ENCODE peak calls at places on chromosomes 16 and 17, in nine cellular contexts. One of them, this sample, is unnamed.

GRCh38 chr17:36082062-36082461 is 7.9 kb downstream of the CCL3 start:
- DNase-seq in PC-3: no peak
- DNase-seq in HCT116: no peak
- DNase-seq in heart left ventricle: no peak
- DNase-seq in breast epithelium: no peak
- DNase-seq in thoracic aorta: no peak
- DNase-seq in adrenal gland: no peak
- DNase-seq in DND-41: no peak
- DNase-seq in GM23338: no peak
- DNase-seq in this sample: no peak

GRCh38 chr17:6660765-6661463 is 9.4 kb downstream of the C17orf100 start:
- DNase-seq in PC-3: no peak
- DNase-seq in HCT116: no peak
- DNase-seq in heart left ventricle: no peak
- DNase-seq in breast epithelium: peak; percentile 15
- DNase-seq in thoracic aorta: no peak
- DNase-seq in adrenal gland: no peak
- DNase-seq in DND-41: no peak
- DNase-seq in GM23338: no peak
- DNase-seq in this sample: no peak

GRCh38 chr16:88780100-88781062 is 4.6 kb downstream of the PIEZO1 start:
- DNase-seq in PC-3: no peak
- DNase-seq in HCT116: no peak
- DNase-seq in heart left ventricle: no peak
- DNase-seq in breast epithelium: no peak
- DNase-seq in thoracic aorta: no peak
- DNase-seq in adrenal gland: no peak
- DNase-seq in DND-41: no peak
- DNase-seq in GM23338: no peak
- DNase-seq in this sample: peak; percentile 45

GRCh38 chr17:65485388-65486299 is 75.8 kb downstream of the AXIN2 start:
- DNase-seq in PC-3: no peak
- DNase-seq in HCT116: no peak
- DNase-seq in heart left ventricle: peak; percentile 81
- DNase-seq in breast epithelium: no peak
- DNase-seq in thoracic aorta: peak; percentile 79
- DNase-seq in adrenal gland: no peak
- DNase-seq in DND-41: no peak
- DNase-seq in GM23338: no peak
- DNase-seq in this sample: no peak

GRCh38 chr16:13811834-13812233 is 108.1 kb upstream of the ERCC4 start:
- DNase-seq in PC-3: no peak
- DNase-seq in HCT116: no peak
- DNase-seq in heart left ventricle: no peak
- DNase-seq in breast epithelium: no peak
- DNase-seq in thoracic aorta: no peak
- DNase-seq in adrenal gland: no peak
- DNase-seq in DND-41: no peak
- DNase-seq in GM23338: no peak
- DNase-seq in this sample: no peak

GRCh38 chr17:63516910-63517824 is 6.0 kb upstream of the KCNH6 start:
- DNase-seq in PC-3: peak; percentile 89
- DNase-seq in HCT116: peak; percentile 86
- DNase-seq in heart left ventricle: no peak
- DNase-seq in breast epithelium: no peak
- DNase-seq in thoracic aorta: no peak
- DNase-seq in adrenal gland: peak; percentile 38
- DNase-seq in DND-41: no peak
- DNase-seq in GM23338: no peak
- DNase-seq in this sample: no peak

GRCh38 chr16:83310816-83311215 is 497.0 kb upstream of the HSBP1 start:
- DNase-seq in PC-3: no peak
- DNase-seq in HCT116: no peak
- DNase-seq in heart left ventricle: no peak
- DNase-seq in breast epithelium: no peak
- DNase-seq in thoracic aorta: no peak
- DNase-seq in adrenal gland: no peak
- DNase-seq in DND-41: no peak
- DNase-seq in GM23338: no peak
- DNase-seq in this sample: no peak

GRCh38 chr16:72743011-72743761 is 304.7 kb downstream of the ZFHX3 start:
- DNase-seq in PC-3: no peak
- DNase-seq in HCT116: no peak
- DNase-seq in heart left ventricle: no peak
- DNase-seq in breast epithelium: no peak
- DNase-seq in thoracic aorta: no peak
- DNase-seq in adrenal gland: no peak
- DNase-seq in DND-41: no peak
- DNase-seq in GM23338: no peak
- DNase-seq in this sample: no peak

GRCh38 chr17:80498242-80498919 is 22.0 kb upstream of the NPTX1 start:
- DNase-seq in PC-3: no peak
- DNase-seq in HCT116: no peak
- DNase-seq in heart left ventricle: no peak
- DNase-seq in breast epithelium: no peak
- DNase-seq in thoracic aorta: no peak
- DNase-seq in adrenal gland: no peak
- DNase-seq in DND-41: no peak
- DNase-seq in GM23338: no peak
- DNase-seq in this sample: peak; percentile 65

GRCh38 chr17:83203073-83203471 is 123.7 kb downstream of the METRNL start:
- DNase-seq in PC-3: no peak
- DNase-seq in HCT116: no peak
- DNase-seq in heart left ventricle: peak; percentile 79
- DNase-seq in breast epithelium: no peak
- DNase-seq in thoracic aorta: peak; percentile 12
- DNase-seq in adrenal gland: peak; percentile 53
- DNase-seq in DND-41: peak; percentile 2
- DNase-seq in GM23338: no peak
- DNase-seq in this sample: peak; percentile 72

GRCh38 chr16:67449328-67449727 is 18.4 kb downstream of the HSD11B2 start:
- DNase-seq in PC-3: no peak
- DNase-seq in HCT116: no peak
- DNase-seq in heart left ventricle: no peak
- DNase-seq in breast epithelium: no peak
- DNase-seq in thoracic aorta: no peak
- DNase-seq in adrenal gland: peak; percentile 60
- DNase-seq in DND-41: no peak
- DNase-seq in GM23338: no peak
- DNase-seq in this sample: peak; percentile 87

GRCh38 chr16:69181-69580 is 3.2 kb downstream of the RHBDF1 start:
- DNase-seq in PC-3: no peak
- DNase-seq in HCT116: no peak
- DNase-seq in heart left ventricle: peak; percentile 47
- DNase-seq in breast epithelium: no peak
- DNase-seq in thoracic aorta: no peak
- DNase-seq in adrenal gland: no peak
- DNase-seq in DND-41: no peak
- DNase-seq in GM23338: no peak
- DNase-seq in this sample: no peak
- H3K27ac ChIP-seq in PC-3: no peak overlapping the region
- H3K27ac ChIP-seq in HCT116: no peak overlapping the region
- H3K27ac ChIP-seq in heart left ventricle: no peak overlapping the region
- H3K27ac ChIP-seq in breast epithelium: peak overlapping the region; percentile 96
- H3K27ac ChIP-seq in thoracic aorta: no peak overlapping the region
- H3K27ac ChIP-seq in adrenal gland: no peak overlapping the region
- H3K27ac ChIP-seq in DND-41: no peak overlapping the region
- H3K27ac ChIP-seq in GM23338: no peak overlapping the region
- H3K27ac ChIP-seq in this sample: no peak overlapping the region

GRCh38 chr16:676565-677297 is 1.3 kb downstream of the RHBDL1 start:
- DNase-seq in PC-3: no peak
- DNase-seq in HCT116: no peak
- DNase-seq in heart left ventricle: no peak
- DNase-seq in breast epithelium: no peak
- DNase-seq in thoracic aorta: no peak
- DNase-seq in adrenal gland: no peak
- DNase-seq in DND-41: no peak
- DNase-seq in GM23338: peak; percentile 54
- DNase-seq in this sample: no peak
- H3K4me1 ChIP-seq in PC-3: peaks cover 5% of the 10 kb centered on the region
- H3K4me1 ChIP-seq in HCT116: peaks cover 19% of the 10 kb centered on the region
- H3K4me1 ChIP-seq in heart left ventricle: peaks cover 33% of the 10 kb centered on the region
- H3K4me1 ChIP-seq in breast epithelium: peaks cover 9% of the 10 kb centered on the region
- H3K4me1 ChIP-seq in thoracic aorta: peaks cover 33% of the 10 kb centered on the region
- H3K4me1 ChIP-seq in adrenal gland: peaks cover 25% of the 10 kb centered on the region
- H3K4me1 ChIP-seq in DND-41: peaks cover 24% of the 10 kb centered on the region
- H3K4me1 ChIP-seq in GM23338: peaks cover 11% of the 10 kb centered on the region
- H3K4me1 ChIP-seq in this sample: peaks cover 16% of the 10 kb centered on the region

GRCh38 chr17:38571833-38572274 is 33.9 kb downstream of the SRCIN1 start:
- DNase-seq in PC-3: no peak
- DNase-seq in HCT116: no peak
- DNase-seq in heart left ventricle: no peak
- DNase-seq in breast epithelium: no peak
- DNase-seq in thoracic aorta: no peak
- DNase-seq in adrenal gland: no peak
- DNase-seq in DND-41: no peak
- DNase-seq in GM23338: peak; percentile 74
- DNase-seq in this sample: no peak
- H3K27ac ChIP-seq in PC-3: no peak overlapping the region
- H3K27ac ChIP-seq in HCT116: no peak overlapping the region
- H3K27ac ChIP-seq in heart left ventricle: no peak overlapping the region
- H3K27ac ChIP-seq in breast epithelium: no peak overlapping the region
- H3K27ac ChIP-seq in thoracic aorta: no peak overlapping the region
- H3K27ac ChIP-seq in adrenal gland: no peak overlapping the region
- H3K27ac ChIP-seq in DND-41: no peak overlapping the region
- H3K27ac ChIP-seq in GM23338: no peak overlapping the region
- H3K27ac ChIP-seq in this sample: no peak overlapping the region

DNA sequence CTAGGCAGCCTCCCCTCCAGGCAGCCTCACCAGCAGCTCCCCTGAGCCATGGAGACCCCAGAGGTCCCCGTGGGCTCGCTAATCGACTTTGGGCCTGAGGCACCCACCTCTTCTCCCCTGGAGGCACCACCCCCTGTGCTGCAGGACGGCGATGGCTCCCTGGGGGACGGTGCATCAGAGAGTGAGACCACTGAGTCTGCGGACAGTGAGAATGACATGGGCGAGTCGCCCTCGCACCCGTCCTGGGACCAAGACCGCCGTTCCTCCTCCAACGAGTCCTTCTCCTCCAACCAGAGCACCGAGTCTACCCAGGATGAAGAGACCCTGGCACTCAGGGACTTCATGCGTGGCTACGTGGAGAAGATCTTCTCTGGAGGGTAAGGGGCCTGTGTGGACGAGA is 39.4 kb downstream of the KIAA0513 start:
- DNase-seq in PC-3: no peak
- DNase-seq in HCT116: no peak
- DNase-seq in heart left ventricle: peak; percentile 44
- DNase-seq in breast epithelium: no peak
- DNase-seq in thoracic aorta: no peak
- DNase-seq in adrenal gland: no peak
- DNase-seq in DND-41: no peak
- DNase-seq in GM23338: no peak
- DNase-seq in this sample: no peak
- H3K4me1 ChIP-seq in PC-3: no peaks in the 10 kb centered on the region
- H3K4me1 ChIP-seq in HCT116: peaks cover 11% of the 10 kb centered on the region
- H3K4me1 ChIP-seq in heart left ventricle: no peaks in the 10 kb centered on the region
- H3K4me1 ChIP-seq in breast epithelium: no peaks in the 10 kb centered on the region
- H3K4me1 ChIP-seq in thoracic aorta: no peaks in the 10 kb centered on the region
- H3K4me1 ChIP-seq in adrenal gland: peaks cover 13% of the 10 kb centered on the region
- H3K4me1 ChIP-seq in DND-41: no peaks in the 10 kb centered on the region
- H3K4me1 ChIP-seq in GM23338: peaks cover 12% of the 10 kb centered on the region
- H3K4me1 ChIP-seq in this sample: no peaks in the 10 kb centered on the region

GRCh38 chr16:75230471-75231110 is 11.8 kb downstream of the CTRB1 start:
- DNase-seq in PC-3: no peak
- DNase-seq in HCT116: no peak
- DNase-seq in heart left ventricle: no peak
- DNase-seq in breast epithelium: no peak
- DNase-seq in thoracic aorta: no peak
- DNase-seq in adrenal gland: no peak
- DNase-seq in DND-41: no peak
- DNase-seq in GM23338: no peak
- DNase-seq in this sample: no peak
- H3K27ac ChIP-seq in PC-3: no peak overlapping the region
- H3K27ac ChIP-seq in HCT116: no peak overlapping the region
- H3K27ac ChIP-seq in heart left ventricle: peak overlapping the region; percentile 14
- H3K27ac ChIP-seq in breast epithelium: no peak overlapping the region
- H3K27ac ChIP-seq in thoracic aorta: no peak overlapping the region
- H3K27ac ChIP-seq in adrenal gland: no peak overlapping the region
- H3K27ac ChIP-seq in DND-41: no peak overlapping the region
- H3K27ac ChIP-seq in GM23338: no peak overlapping the region
- H3K27ac ChIP-seq in this sample: no peak overlapping the region

GRCh38 chr16:50260206-50261159 is 5.9 kb upstream of the ADCY7 start:
- DNase-seq in PC-3: no peak
- DNase-seq in HCT116: no peak
- DNase-seq in heart left ventricle: peak; percentile 37
- DNase-seq in breast epithelium: no peak
- DNase-seq in thoracic aorta: peak; percentile 0
- DNase-seq in adrenal gland: no peak
- DNase-seq in DND-41: no peak
- DNase-seq in GM23338: no peak
- DNase-seq in this sample: no peak
- H3K4me1 ChIP-seq in PC-3: peaks cover 14% of the 10 kb centered on the region
- H3K4me1 ChIP-seq in HCT116: peaks cover 26% of the 10 kb centered on the region
- H3K4me1 ChIP-seq in heart left ventricle: peaks cover 35% of the 10 kb centered on the region
- H3K4me1 ChIP-seq in breast epithelium: no peaks in the 10 kb centered on the region
- H3K4me1 ChIP-seq in thoracic aorta: peaks cover 29% of the 10 kb centered on the region
- H3K4me1 ChIP-seq in adrenal gland: peaks cover 11% of the 10 kb centered on the region
- H3K4me1 ChIP-seq in DND-41: peaks cover 11% of the 10 kb centered on the region
- H3K4me1 ChIP-seq in GM23338: no peaks in the 10 kb centered on the region
- H3K4me1 ChIP-seq in this sample: no peaks in the 10 kb centered on the region

DNA sequence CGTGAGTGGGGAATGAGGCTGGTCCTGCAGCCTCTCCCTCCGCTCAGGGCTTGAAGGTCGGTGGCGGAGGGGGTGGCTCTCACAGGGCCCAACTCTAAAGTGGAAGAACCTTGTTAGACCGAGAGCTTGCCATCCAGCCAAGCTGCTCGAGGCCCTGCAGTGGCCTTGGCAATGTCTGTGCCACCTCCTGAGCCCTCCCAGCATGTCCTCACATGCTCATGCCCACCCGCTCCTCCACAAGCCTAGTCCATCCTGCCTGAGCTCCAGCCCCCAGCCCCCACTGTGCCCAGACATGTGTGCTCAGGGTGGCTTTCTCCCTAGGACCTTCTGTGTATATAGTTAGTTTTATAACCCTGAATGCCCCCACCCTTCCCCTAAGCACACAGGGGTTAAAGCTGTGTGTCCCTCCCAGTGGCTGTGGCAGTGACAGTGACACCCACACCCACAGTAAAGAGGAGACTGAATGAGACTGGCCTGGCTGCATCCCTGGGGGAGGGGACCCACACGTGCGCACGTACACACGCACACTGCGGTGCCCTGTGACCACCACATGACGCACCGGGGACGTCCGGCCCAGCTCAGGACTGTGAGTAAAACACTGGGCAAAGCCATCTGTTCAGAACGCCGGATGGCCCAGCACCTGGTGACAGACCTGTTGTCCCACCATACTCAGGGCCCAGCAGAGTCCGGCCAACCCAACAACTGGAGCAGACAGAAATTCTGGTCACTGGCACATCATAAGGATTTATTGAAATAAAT is 15.6 kb downstream of the PDK2 start:
- DNase-seq in PC-3: no peak
- DNase-seq in HCT116: no peak
- DNase-seq in heart left ventricle: peak; percentile 84
- DNase-seq in breast epithelium: no peak
- DNase-seq in thoracic aorta: no peak
- DNase-seq in adrenal gland: peak; percentile 94
- DNase-seq in DND-41: no peak
- DNase-seq in GM23338: no peak
- DNase-seq in this sample: peak; percentile 84
- H3K27ac ChIP-seq in PC-3: no peak overlapping the region
- H3K27ac ChIP-seq in HCT116: no peak overlapping the region
- H3K27ac ChIP-seq in heart left ventricle: peak overlapping the region; percentile 95
- H3K27ac ChIP-seq in breast epithelium: peak overlapping the region; percentile 78
- H3K27ac ChIP-seq in thoracic aorta: peak overlapping the region; percentile 100
- H3K27ac ChIP-seq in adrenal gland: peak overlapping the region; percentile 91
- H3K27ac ChIP-seq in DND-41: no peak overlapping the region
- H3K27ac ChIP-seq in GM23338: no peak overlapping the region
- H3K27ac ChIP-seq in this sample: peak overlapping the region; percentile 98